ENCODE peak calls at places on chromosomes 3 and 15, in eight cellular contexts. U is sigmoid colon, C is adrenal gland, D is heart right ventricle, G is cardiac muscle cell, S is ovary, K is MM.1S, L is RWPE2. Y is an unnamed sample.

GRCh38 chr15:93087825-93088199 is 1.2 kb downstream of the RGMA start:
- DNase-seq in L (no peak), S (peak; percentile 88), U (peak; percentile 92), G (peak; percentile 72), K (peak; percentile 83), D (peak; percentile 71), C (peak; percentile 69), Y (peak; percentile 62)

GRCh38 chr15:31271706-31272557 is 54.7 kb upstream of the KLF13 start:
- DNase-seq in L (peak; percentile 60), U (peak; percentile 65), C (peak; percentile 16), K (no peak), G (no peak), S (peak; percentile 19), D (no peak), Y (no peak)

GRCh38 chr15:70385052-70385451 is 287.3 kb upstream of the TLE3 start:
- DNase-seq in S (no peak), G (no peak), K (no peak), D (no peak), U (no peak), C (no peak), L (no peak), Y (no peak)

GRCh38 chr3:23623841-23624240 is 181.9 kb upstream of the UBE2E1 start:
- DNase-seq in L (no peak), G (no peak), U (no peak), D (no peak), S (no peak), C (no peak), K (no peak), Y (no peak)

GRCh38 chr3:176842914-176843313 is 354.4 kb downstream of the TBL1XR1 start:
- DNase-seq in L (no peak), C (no peak), U (no peak), D (no peak), S (no peak), G (no peak), K (no peak), Y (no peak)

GRCh38 chr3:114393367-114394072 is 99.7 kb downstream of the TIGIT start:
- DNase-seq in L (no peak), U (no peak), D (no peak), K (no peak), S (no peak), G (no peak), C (no peak), Y (no peak)

GRCh38 chr3:89353465-89353864 is 246.0 kb downstream of the EPHA3 start:
- DNase-seq in K (no peak), G (no peak), U (no peak), D (no peak), S (no peak), L (no peak), C (no peak), Y (no peak)

GRCh38 chr3:104908761-104909160 is 457.9 kb upstream of the ALCAM start:
- DNase-seq in S (no peak), D (no peak), U (no peak), C (no peak), K (no peak), G (no peak), L (no peak), Y (no peak)

GRCh38 chr15:91855684-91856553 is 2.4 kb downstream of the SLCO3A1 start:
- DNase-seq in S (no peak), K (no peak), U (no peak), D (no peak), G (peak; percentile 35), C (no peak), L (no peak), Y (no peak)

GRCh38 chr15:68056097-68056865 is 2.2 kb downstream of the PIAS1 start:
- DNase-seq in D (no peak), G (no peak), K (no peak), C (no peak), L (no peak), U (no peak), S (no peak), Y (no peak)

GRCh38 chr3:63228677-63229076 is 49.4 kb upstream of the SYNPR start:
- DNase-seq in K (peak; percentile 83), L (no peak), C (peak; percentile 27), D (no peak), G (peak; percentile 59), S (no peak), U (no peak), Y (no peak)

GRCh38 chr3:151282921-151283320 is 4.6 kb upstream of the P2RY14 start:
- DNase-seq in G (peak; percentile 53), K (peak; percentile 59), U (no peak), D (no peak), L (no peak), S (no peak), C (no peak), Y (no peak)

GRCh38 chr15:40386480-40386879 is 4.0 kb downstream of the KNSTRN start:
- DNase-seq in G (no peak), C (no peak), K (no peak), L (no peak), D (no peak), S (no peak), U (no peak), Y (no peak)

GRCh38 chr3:25830373-25831305 is 40.7 kb downstream of the OXSM start:
- DNase-seq in D (no peak), G (no peak), K (no peak), C (no peak), L (no peak), U (no peak), S (no peak), Y (no peak)

GRCh38 chr3:156388469-156389150 is 166.3 kb downstream of the SSR3 start:
- DNase-seq in G (no peak), U (no peak), K (peak; percentile 77), D (no peak), S (no peak), C (no peak), L (no peak), Y (no peak)

GRCh38 chr3:120357807-120358206 is 8.7 kb upstream of the LRRC58 start:
- DNase-seq in C (no peak), G (no peak), D (no peak), S (no peak), K (peak; percentile 12), L (no peak), U (no peak), Y (no peak)

DNA sequence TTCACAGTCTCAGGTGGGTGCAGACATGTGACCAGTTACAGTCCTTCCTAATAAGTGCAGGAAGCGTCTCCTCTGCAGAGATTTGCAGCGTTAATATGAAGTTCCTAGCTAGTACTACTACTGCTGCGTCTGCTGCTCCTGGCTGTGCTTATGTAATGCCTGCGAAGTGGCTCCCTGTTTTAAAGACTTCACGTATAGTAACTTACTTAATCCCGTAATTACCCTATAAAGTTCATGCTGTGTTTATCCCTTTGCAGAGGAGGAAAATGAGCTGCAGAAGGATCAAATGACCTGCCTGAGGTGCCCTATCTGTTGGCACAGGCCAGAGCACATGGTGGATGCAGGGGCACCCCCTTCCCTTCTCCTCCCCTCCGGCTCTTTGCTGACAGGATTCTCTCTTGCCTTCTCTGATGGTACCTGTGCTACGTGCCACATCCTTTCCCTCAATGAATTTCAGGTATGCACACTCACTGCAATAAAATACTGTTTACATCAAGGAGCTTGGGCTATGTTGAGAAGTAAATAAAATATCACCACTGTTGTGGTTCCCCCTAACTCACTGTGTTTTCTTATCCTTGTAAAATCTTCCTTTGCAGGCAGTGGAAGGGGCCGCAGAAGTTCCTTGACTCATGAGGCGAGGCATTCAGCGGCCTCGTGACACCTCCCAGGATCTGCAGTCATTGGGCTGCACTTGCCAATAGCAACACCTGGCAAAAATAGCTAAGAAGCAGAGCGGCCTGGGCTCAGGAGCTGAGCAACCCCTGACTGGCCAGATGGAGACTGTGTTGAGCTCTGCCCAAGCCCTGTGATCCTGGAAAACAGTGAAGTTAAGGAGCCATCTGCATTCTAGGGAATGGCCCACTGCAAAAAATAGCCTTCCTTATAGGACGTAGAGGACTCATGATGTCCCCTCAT is 188.9 kb upstream of the ATP10A start:
- DNase-seq in D (no peak), C (no peak), K (no peak), G (no peak), S (no peak), L (no peak), U (peak; percentile 82), Y (no peak)
- H3K27ac ChIP-seq in D (no peak overlapping the region), C (no peak overlapping the region), K (no peak overlapping the region), G (no peak overlapping the region), S (no peak overlapping the region), L (no peak overlapping the region), U (no peak overlapping the region), Y (no peak overlapping the region)

DNA sequence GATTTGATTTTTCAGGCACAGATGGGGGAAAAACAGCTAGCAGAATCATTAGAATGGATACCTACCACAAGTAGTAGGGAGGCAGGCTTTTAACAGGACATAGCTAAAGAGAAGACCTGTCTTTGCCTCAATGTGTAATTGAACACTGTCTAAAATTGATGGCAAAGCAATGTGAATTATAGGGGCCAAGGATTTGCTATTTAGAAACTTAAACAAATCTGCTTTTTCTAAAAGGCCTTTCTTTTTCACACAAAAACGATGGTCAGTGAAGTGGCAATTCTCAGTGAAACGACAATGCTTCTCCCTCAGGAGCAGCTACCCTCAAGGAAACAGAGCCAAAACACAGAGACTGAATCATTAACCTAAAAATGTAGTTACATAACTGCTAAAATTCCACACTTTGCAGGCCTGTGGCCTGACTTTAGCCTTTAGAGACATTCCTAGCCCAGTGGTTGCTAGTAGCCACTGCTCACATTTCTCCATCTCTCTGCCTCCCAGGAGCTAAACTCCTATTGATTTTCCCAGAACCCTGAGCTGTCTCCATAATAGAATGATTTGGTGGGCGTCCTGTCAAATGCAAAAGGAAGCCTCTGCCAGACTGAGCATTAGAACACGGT is 630.2 kb upstream of the KCNMB2 start:
- DNase-seq in U (no peak), G (no peak), S (no peak), L (no peak), D (no peak), K (no peak), C (peak; percentile 56), Y (no peak)
- TF ChIP-seq CTCF in U (no peak), G (no peak), S (no peak), L (no peak), D (peak; percentile 11), K (no peak), C (peak; percentile 28), Y (no peak)

DNA sequence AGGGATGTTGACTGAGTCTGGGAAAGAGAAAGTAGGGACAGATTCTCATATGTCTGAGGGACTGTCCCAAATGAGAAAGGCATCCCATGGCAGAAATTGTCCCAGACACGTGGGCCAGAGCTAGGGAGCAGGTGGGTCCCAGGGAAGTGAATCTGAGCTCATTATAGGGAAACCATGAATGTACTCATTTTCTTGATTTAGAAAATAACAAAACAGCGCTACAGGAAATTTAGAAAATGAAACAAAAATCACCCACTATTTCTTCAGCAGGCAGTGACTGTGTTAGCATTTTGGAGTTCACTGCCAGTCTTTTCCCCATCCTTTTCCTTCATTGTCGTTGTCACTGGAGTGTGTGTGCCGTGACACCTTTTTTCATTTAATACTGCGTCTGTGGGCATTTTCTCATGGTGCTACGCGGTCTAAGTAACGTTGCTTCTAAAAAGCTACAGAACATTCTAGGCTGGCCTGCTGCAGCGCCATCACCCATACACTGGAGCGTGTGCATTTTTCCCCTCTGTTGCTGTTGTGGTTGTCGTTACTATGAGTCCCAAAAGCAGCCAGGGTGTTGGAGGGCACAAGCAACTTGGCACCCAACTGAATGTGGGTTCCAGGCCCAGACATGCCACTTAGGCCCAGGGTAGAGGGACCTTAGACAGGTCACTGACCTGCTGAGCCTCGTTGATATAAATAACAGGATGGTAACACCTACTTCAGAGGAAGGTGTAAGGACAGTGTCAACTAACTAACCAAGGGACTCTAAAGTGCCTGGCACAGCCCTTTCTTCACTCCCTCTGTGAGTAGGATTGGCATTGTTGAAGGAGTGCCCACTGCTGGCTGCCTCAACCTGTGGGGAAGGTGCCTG is 3.2 kb downstream of the CSK start:
- DNase-seq in L (peak; percentile 51), S (no peak), C (no peak), D (no peak), U (no peak), K (peak; percentile 16), G (no peak), Y (peak; percentile 54)
- H3K4me3 ChIP-seq in L (no peak overlapping the region), S (no peak overlapping the region), C (no peak overlapping the region), D (no peak overlapping the region), U (no peak overlapping the region), K (peak overlapping the region; percentile 93), G (no peak overlapping the region), Y (peak overlapping the region; percentile 83)

GRCh38 chr3:131353946-131354345 is 27.6 kb upstream of the NUDT16 start:
- DNase-seq in L (no peak), S (no peak), D (no peak), G (no peak), U (no peak), C (no peak), K (no peak), Y (no peak)
- H3K27ac ChIP-seq in L (no peak overlapping the region), S (no peak overlapping the region), D (peak overlapping the region; percentile 77), G (no peak overlapping the region), U (no peak overlapping the region), C (no peak overlapping the region), K (no peak overlapping the region), Y (no peak overlapping the region)